ENCODE peak calls at places on chromosome 15, in nine cellular contexts. J is left lung; U is hepatocyte; V is spleen; H is CD8-positive, alpha-beta T cell; B is esophagus squamous epithelium; E is cardiac muscle cell; T is BE2C; L is SJSA1. R is an unnamed sample.

GRCh38 chr15:93210995-93211394 is 122.0 kb upstream of the RGMA start:
- DNase-seq in L (no peak), V (no peak), J (no peak), B (no peak), U (no peak), E (no peak), H (no peak), T (no peak), R (no peak)

GRCh38 chr15:61199681-61200080 is 29.4 kb downstream of the RORA start:
- DNase-seq in J (no peak), L (no peak), B (no peak), T (no peak), U (no peak), H (no peak), E (no peak), V (no peak), R (no peak)

GRCh38 chr15:65847977-65848376 is 21.3 kb upstream of the RAB11A start:
- DNase-seq in L (no peak), H (no peak), T (no peak), V (no peak), B (no peak), E (no peak), U (no peak), J (no peak), R (no peak)

GRCh38 chr15:63369766-63370165 is 11.9 kb downstream of the CA12 start:
- DNase-seq in B (no peak), V (no peak), E (no peak), H (no peak), L (no peak), J (no peak), T (no peak), U (no peak), R (no peak)

GRCh38 chr15:71373917-71374316 is 258.6 kb downstream of the THSD4 start:
- DNase-seq in B (no peak), T (no peak), J (no peak), L (peak; percentile 9), U (no peak), H (no peak), V (no peak), E (no peak), R (no peak)

GRCh38 chr15:89814112-89814742 is 425 bp downstream of the ANPEP start:
- DNase-seq in U (no peak), L (no peak), B (no peak), E (no peak), T (no peak), V (peak; percentile 87), J (no peak), H (no peak), R (no peak)

GRCh38 chr15:31440754-31441298 is 114.2 kb downstream of the KLF13 start:
- DNase-seq in U (peak; percentile 49), L (peak; percentile 23), J (peak; percentile 76), E (peak; percentile 32), V (peak; percentile 91), T (peak; percentile 48), H (no peak), B (no peak), R (no peak)

GRCh38 chr15:36415643-36416042 is 163.8 kb upstream of the CDIN1 start:
- DNase-seq in V (no peak), U (peak; percentile 48), L (no peak), T (no peak), B (no peak), J (no peak), E (no peak), H (no peak), R (no peak)

GRCh38 chr15:45497261-45497660 is 25.3 kb downstream of the SLC30A4 start:
- DNase-seq in B (no peak), T (no peak), J (no peak), E (no peak), U (no peak), H (no peak), L (no peak), V (no peak), R (no peak)

GRCh38 chr15:45548753-45549520 is 26.4 kb upstream of the SLC30A4 start:
- DNase-seq in L (no peak), T (peak; percentile 88), V (no peak), H (no peak), B (no peak), U (no peak), E (no peak), J (no peak), R (no peak)

GRCh38 chr15:68403161-68403941 is 28.6 kb downstream of the ITGA11 start:
- DNase-seq in H (no peak), E (no peak), J (no peak), L (no peak), B (no peak), V (no peak), T (no peak), U (no peak), R (peak; percentile 5)

GRCh38 chr15:72110355-72110754 is 7.6 kb downstream of the MYO9A start:
- DNase-seq in B (no peak), E (no peak), H (no peak), U (no peak), J (no peak), T (no peak), L (peak; percentile 37), V (no peak), R (no peak)

GRCh38 chr15:38508647-38509046 is 54.7 kb downstream of the FAM98B start:
- DNase-seq in L (no peak), T (no peak), E (no peak), U (no peak), V (no peak), B (no peak), J (no peak), H (no peak), R (no peak)

GRCh38 chr15:101675796-101676582 is 23.8 kb upstream of the TM2D3 start:
- DNase-seq in T (no peak), L (peak; percentile 83), E (no peak), H (no peak), B (no peak), J (no peak), V (peak; percentile 75), U (no peak), R (no peak)

GRCh38 chr15:66390670-66391069 is 4.0 kb downstream of the MAP2K1 start:
- DNase-seq in E (no peak), V (no peak), U (no peak), L (no peak), H (no peak), T (no peak), B (no peak), J (no peak), R (no peak)

GRCh38 chr15:57924536-57924935 is 141.0 kb downstream of the ALDH1A2 start:
- DNase-seq in E (no peak), B (no peak), V (no peak), J (no peak), H (no peak), T (no peak), U (no peak), L (no peak), R (no peak)
- H3K4me1 ChIP-seq in E (peaks cover 6% of the 10 kb centered on the region), B (no peaks in the 10 kb centered on the region), V (peaks cover 7% of the 10 kb centered on the region), J (peaks cover 5% of the 10 kb centered on the region), H (no peaks in the 10 kb centered on the region), T (peaks cover 15% of the 10 kb centered on the region), U (no peaks in the 10 kb centered on the region), L (no peaks in the 10 kb centered on the region), R (no peaks in the 10 kb centered on the region)

DNA sequence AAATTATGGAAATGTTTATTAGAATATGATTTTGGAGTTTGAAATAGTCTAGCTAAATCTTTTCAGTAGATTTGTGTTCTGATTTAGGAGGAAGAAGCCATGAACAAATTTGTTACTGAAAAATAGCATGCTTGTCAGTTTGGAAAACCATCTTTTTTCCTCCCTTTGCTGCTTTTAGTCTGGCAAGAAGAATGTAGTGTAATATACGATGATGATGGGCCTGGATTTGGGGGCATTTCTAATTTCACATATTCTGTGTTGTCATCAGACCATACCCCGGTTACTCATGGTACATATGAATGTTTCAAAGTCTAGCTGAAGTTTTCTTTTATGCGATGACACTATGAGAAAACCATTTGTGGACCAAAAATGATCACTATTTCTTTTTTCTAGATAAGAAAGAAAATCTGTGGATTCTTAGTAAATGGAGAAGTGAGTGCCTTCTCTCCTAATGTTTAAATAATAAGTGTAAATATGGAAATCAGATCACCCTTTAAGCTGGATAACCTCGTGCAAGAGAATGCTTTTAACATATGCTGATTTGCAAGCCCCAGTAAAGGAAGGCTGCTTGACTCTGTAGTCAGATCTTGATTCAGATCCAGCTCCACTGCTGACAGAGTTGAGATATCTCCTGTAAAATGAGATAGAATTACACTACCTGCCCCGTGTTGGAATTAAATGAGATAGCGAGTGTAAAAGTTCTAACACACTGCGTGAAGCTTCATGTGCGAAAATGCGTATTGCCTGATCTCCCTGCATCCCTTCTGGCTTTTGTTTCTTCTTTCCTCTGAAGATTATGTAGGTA is 3.0 kb downstream of the MEF2A start:
- DNase-seq in B (no peak), V (no peak), H (no peak), L (no peak), J (no peak), E (no peak), U (no peak), T (no peak), R (no peak)
- H3K4me3 ChIP-seq in B (no peak overlapping the region), V (no peak overlapping the region), H (no peak overlapping the region), L (no peak overlapping the region), J (no peak overlapping the region), E (peak overlapping the region; percentile 84), U (no peak overlapping the region), T (no peak overlapping the region), R (no peak overlapping the region)

GRCh38 chr15:47573673-47574072 is 143.6 kb upstream of the SEMA6D start:
- DNase-seq in T (no peak), J (no peak), V (no peak), B (no peak), U (no peak), L (no peak), H (no peak), E (no peak), R (no peak)

GRCh38 chr15:47570451-47570850 is 146.9 kb upstream of the SEMA6D start:
- DNase-seq in V (no peak), B (no peak), J (no peak), E (no peak), T (no peak), H (no peak), U (no peak), L (no peak), R (no peak)

GRCh38 chr15:47568030-47568429 is 149.3 kb upstream of the SEMA6D start:
- DNase-seq in B (no peak), E (no peak), L (no peak), H (no peak), U (no peak), J (no peak), T (no peak), V (no peak), R (no peak)

GRCh38 chr15:47570044-47570443 is 147.3 kb upstream of the SEMA6D start:
- DNase-seq in T (no peak), L (no peak), U (no peak), J (no peak), B (no peak), E (no peak), V (no peak), H (no peak), R (no peak)

DNA sequence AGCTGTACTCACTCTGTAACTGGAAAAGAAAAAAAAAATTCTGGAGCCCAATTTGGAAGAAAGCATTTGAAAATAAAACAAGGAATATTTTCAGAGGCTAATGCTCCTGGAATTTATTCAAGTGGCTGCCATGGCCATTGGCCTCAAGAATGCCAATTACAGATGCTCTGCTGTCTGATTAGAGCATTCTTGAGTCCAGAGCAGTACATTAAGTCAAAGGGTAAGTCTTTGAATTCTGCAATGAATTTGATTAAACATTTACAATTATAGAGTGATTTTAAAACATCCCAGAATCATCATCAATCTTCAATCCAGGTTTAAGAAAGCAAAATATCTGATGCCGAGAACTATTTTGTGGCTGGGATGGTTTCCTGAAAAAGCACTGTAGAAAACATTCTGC is 146.1 kb upstream of the SEMA6D start:
- DNase-seq in U (no peak), L (no peak), B (no peak), H (no peak), V (no peak), J (no peak), T (no peak), E (peak; percentile 52), R (no peak)
- H3K9me3 ChIP-seq in U (no peaks in the 10 kb centered on the region), L (no peaks in the 10 kb centered on the region), B (no peaks in the 10 kb centered on the region), H (no peaks in the 10 kb centered on the region), V (no peaks in the 10 kb centered on the region), J (no peaks in the 10 kb centered on the region), T (no peaks in the 10 kb centered on the region), E (no peaks in the 10 kb centered on the region), R (no peaks in the 10 kb centered on the region)

GRCh38 chr15:46768287-46768686 is 949.0 kb upstream of the SEMA6D start:
- DNase-seq in J (no peak), L (no peak), E (no peak), B (no peak), U (no peak), T (no peak), H (no peak), V (no peak), R (no peak)
- H3K4me1 ChIP-seq in J (no peaks in the 10 kb centered on the region), L (no peaks in the 10 kb centered on the region), E (no peaks in the 10 kb centered on the region), B (no peaks in the 10 kb centered on the region), U (no peaks in the 10 kb centered on the region), T (no peaks in the 10 kb centered on the region), H (no peaks in the 10 kb centered on the region), V (no peaks in the 10 kb centered on the region), R (no peaks in the 10 kb centered on the region)

R was measured in HAP-1.